ENCODE peak calls at places on chromosomes 3 and 15, in six cellular contexts. One of them, this sample, is unnamed. For H3K4me1, the result is how much of the 10 kb centered on the place peaks cover.

GRCh38 chr3:42803800-42804112 is 534 bp downstream of the HIGD1A start:
- DNase-seq in psoas muscle: no peak
- DNase-seq in mesenchymal stem cell: no peak
- DNase-seq in body of pancreas: no peak
- DNase-seq in ovary: peak
- DNase-seq in IMR-90: no peak
- DNase-seq in this sample: peak

GRCh38 chr3:20023663-20024417 is 11.8 kb upstream of the PP2D1 start:
- DNase-seq in psoas muscle: no peak
- DNase-seq in mesenchymal stem cell: no peak
- DNase-seq in body of pancreas: no peak
- DNase-seq in ovary: no peak
- DNase-seq in IMR-90: no peak
- DNase-seq in this sample: peak

GRCh38 chr3:9791127-9791526 is 1.1 kb downstream of the TADA3 start:
- DNase-seq in psoas muscle: no peak
- DNase-seq in mesenchymal stem cell: no peak
- DNase-seq in body of pancreas: no peak
- DNase-seq in ovary: no peak
- DNase-seq in IMR-90: no peak
- DNase-seq in this sample: no peak

GRCh38 chr3:149438981-149439380 is 35.5 kb upstream of the TM4SF4 start:
- DNase-seq in psoas muscle: no peak
- DNase-seq in mesenchymal stem cell: no peak
- DNase-seq in body of pancreas: no peak
- DNase-seq in ovary: no peak
- DNase-seq in IMR-90: no peak
- DNase-seq in this sample: no peak

GRCh38 chr3:7272203-7272602 is 411.3 kb downstream of the GRM7 start:
- DNase-seq in psoas muscle: no peak
- DNase-seq in mesenchymal stem cell: peak
- DNase-seq in body of pancreas: no peak
- DNase-seq in ovary: no peak
- DNase-seq in IMR-90: no peak
- DNase-seq in this sample: no peak

GRCh38 chr15:68298882-68299381 is 21.4 kb downstream of the FEM1B start:
- DNase-seq in psoas muscle: no peak
- DNase-seq in mesenchymal stem cell: peak
- DNase-seq in body of pancreas: no peak
- DNase-seq in ovary: no peak
- DNase-seq in IMR-90: no peak
- DNase-seq in this sample: no peak

GRCh38 chr3:17931121-17931520 is 188.7 kb upstream of the TBC1D5 start:
- DNase-seq in psoas muscle: no peak
- DNase-seq in mesenchymal stem cell: no peak
- DNase-seq in body of pancreas: no peak
- DNase-seq in ovary: no peak
- DNase-seq in IMR-90: no peak
- DNase-seq in this sample: no peak

GRCh38 chr3:12479919-12480425 is 4.3 kb upstream of the TSEN2 start:
- DNase-seq in psoas muscle: no peak
- DNase-seq in mesenchymal stem cell: peak
- DNase-seq in body of pancreas: peak
- DNase-seq in ovary: no peak
- DNase-seq in IMR-90: peak
- DNase-seq in this sample: peak

GRCh38 chr3:45777111-45777752 is 19.1 kb downstream of the SLC6A20 start:
- DNase-seq in psoas muscle: no peak
- DNase-seq in mesenchymal stem cell: no peak
- DNase-seq in body of pancreas: no peak
- DNase-seq in ovary: no peak
- DNase-seq in IMR-90: no peak
- DNase-seq in this sample: no peak

GRCh38 chr15:75063338-75063737 is 39.9 kb downstream of the PPCDC start:
- DNase-seq in psoas muscle: no peak
- DNase-seq in mesenchymal stem cell: peak
- DNase-seq in body of pancreas: no peak
- DNase-seq in ovary: no peak
- DNase-seq in IMR-90: peak
- DNase-seq in this sample: no peak

GRCh38 chr3:27666708-27667107 is 55.4 kb downstream of the EOMES start:
- DNase-seq in psoas muscle: peak
- DNase-seq in mesenchymal stem cell: peak
- DNase-seq in body of pancreas: peak
- DNase-seq in ovary: peak
- DNase-seq in IMR-90: peak
- DNase-seq in this sample: peak

GRCh38 chr15:92069308-92070244 is 216.1 kb downstream of the SLCO3A1 start:
- DNase-seq in psoas muscle: no peak
- DNase-seq in mesenchymal stem cell: peak
- DNase-seq in body of pancreas: no peak
- DNase-seq in ovary: no peak
- DNase-seq in IMR-90: peak
- DNase-seq in this sample: peak

GRCh38 chr15:80286055-80286454 is 34.0 kb upstream of the CTXND1 start:
- DNase-seq in psoas muscle: no peak
- DNase-seq in mesenchymal stem cell: no peak
- DNase-seq in body of pancreas: no peak
- DNase-seq in ovary: no peak
- DNase-seq in IMR-90: no peak
- DNase-seq in this sample: no peak

GRCh38 chr3:144415492-144415891 is 443.9 kb downstream of the DIPK2A start:
- DNase-seq in psoas muscle: no peak
- DNase-seq in mesenchymal stem cell: peak
- DNase-seq in body of pancreas: no peak
- DNase-seq in ovary: no peak
- DNase-seq in IMR-90: no peak
- DNase-seq in this sample: no peak

GRCh38 chr15:100764778-100765457 is 114.7 kb upstream of the ALDH1A3 start:
- DNase-seq in psoas muscle: peak
- DNase-seq in mesenchymal stem cell: peak
- DNase-seq in body of pancreas: no peak
- DNase-seq in ovary: peak
- DNase-seq in IMR-90: peak
- DNase-seq in this sample: no peak

DNA sequence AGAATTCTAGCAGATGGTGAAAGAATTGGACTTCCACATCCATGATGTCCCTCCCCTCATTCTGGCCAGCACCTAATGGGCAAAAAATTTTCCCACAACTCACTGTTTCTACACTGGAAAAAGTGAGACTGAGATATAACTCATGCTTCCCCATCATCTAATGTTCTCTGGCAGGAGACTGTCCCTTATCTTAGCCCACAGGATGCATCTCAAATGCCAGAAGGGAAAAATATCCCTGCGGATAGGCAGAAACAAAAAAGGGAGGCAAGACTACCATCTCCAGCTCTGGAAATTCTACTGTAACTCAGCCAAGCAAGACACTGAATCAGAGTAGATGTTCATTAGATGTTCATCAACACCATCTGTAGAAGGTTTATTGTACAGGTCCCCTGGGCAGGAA is 58.6 kb downstream of the DLG1 start:
- DNase-seq in psoas muscle: no peak
- DNase-seq in mesenchymal stem cell: no peak
- DNase-seq in body of pancreas: no peak
- DNase-seq in ovary: no peak
- DNase-seq in IMR-90: no peak
- DNase-seq in this sample: no peak
- H3K4me1 ChIP-seq in psoas muscle: under half
- H3K4me1 ChIP-seq in mesenchymal stem cell: under half
- H3K4me1 ChIP-seq in body of pancreas: under half
- H3K4me1 ChIP-seq in ovary: under half
- H3K4me1 ChIP-seq in IMR-90: under half
- H3K4me1 ChIP-seq in this sample: under half

GRCh38 chr15:35308802-35309201 is 223.7 kb upstream of the NANOGP8 start:
- DNase-seq in psoas muscle: no peak
- DNase-seq in mesenchymal stem cell: peak
- DNase-seq in body of pancreas: no peak
- DNase-seq in ovary: no peak
- DNase-seq in IMR-90: peak
- DNase-seq in this sample: peak

GRCh38 chr15:35307676-35308075 is 222.6 kb upstream of the NANOGP8 start:
- DNase-seq in psoas muscle: no peak
- DNase-seq in mesenchymal stem cell: no peak
- DNase-seq in body of pancreas: no peak
- DNase-seq in ovary: no peak
- DNase-seq in IMR-90: no peak
- DNase-seq in this sample: no peak

GRCh38 chr15:35305906-35306305 is 220.8 kb upstream of the NANOGP8 start:
- DNase-seq in psoas muscle: no peak
- DNase-seq in mesenchymal stem cell: peak
- DNase-seq in body of pancreas: no peak
- DNase-seq in ovary: no peak
- DNase-seq in IMR-90: peak
- DNase-seq in this sample: no peak

GRCh38 chr15:35306361-35306981 is 221.4 kb upstream of the NANOGP8 start:
- DNase-seq in psoas muscle: no peak
- DNase-seq in mesenchymal stem cell: peak
- DNase-seq in body of pancreas: no peak
- DNase-seq in ovary: no peak
- DNase-seq in IMR-90: peak
- DNase-seq in this sample: no peak

GRCh38 chr15:35307026-35307425 is 221.9 kb upstream of the NANOGP8 start:
- DNase-seq in psoas muscle: no peak
- DNase-seq in mesenchymal stem cell: no peak
- DNase-seq in body of pancreas: no peak
- DNase-seq in ovary: no peak
- DNase-seq in IMR-90: no peak
- DNase-seq in this sample: no peak
- H3K4me1 ChIP-seq in psoas muscle: under half
- H3K4me1 ChIP-seq in mesenchymal stem cell: under half
- H3K4me1 ChIP-seq in body of pancreas: under half
- H3K4me1 ChIP-seq in ovary: under half
- H3K4me1 ChIP-seq in IMR-90: under half
- H3K4me1 ChIP-seq in this sample: under half

GRCh38 chr3:157130138-157130880 is 29.6 kb downstream of the CCNL1 start:
- DNase-seq in psoas muscle: peak
- DNase-seq in mesenchymal stem cell: peak
- DNase-seq in body of pancreas: no peak
- DNase-seq in ovary: peak
- DNase-seq in IMR-90: peak
- DNase-seq in this sample: peak
- H3K4me1 ChIP-seq in psoas muscle: under half
- H3K4me1 ChIP-seq in mesenchymal stem cell: under half
- H3K4me1 ChIP-seq in body of pancreas: half or more
- H3K4me1 ChIP-seq in ovary: under half
- H3K4me1 ChIP-seq in IMR-90: under half
- H3K4me1 ChIP-seq in this sample: under half

DNA sequence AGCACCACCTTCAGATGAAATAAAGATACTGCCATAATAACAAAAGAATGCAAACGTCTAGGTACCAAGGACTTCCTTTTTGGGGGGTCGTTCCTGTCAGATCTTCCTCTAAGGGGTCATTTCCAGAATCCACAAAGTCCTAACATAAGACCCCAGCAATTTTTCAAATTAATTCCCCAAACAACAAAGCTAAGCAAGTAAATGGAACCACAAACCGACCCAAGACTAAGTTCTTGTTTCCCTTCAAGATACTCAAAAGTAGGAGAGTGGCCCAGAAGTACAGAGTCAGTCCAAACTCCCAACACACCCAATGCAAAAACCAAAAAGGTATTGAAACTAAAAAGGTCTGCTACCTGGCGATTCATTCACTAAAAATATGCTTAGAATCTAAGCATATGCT is 1.2 kb downstream of the RYK start:
- DNase-seq in psoas muscle: no peak
- DNase-seq in mesenchymal stem cell: peak
- DNase-seq in body of pancreas: no peak
- DNase-seq in ovary: no peak
- DNase-seq in IMR-90: no peak
- DNase-seq in this sample: no peak
- H3K4me1 ChIP-seq in psoas muscle: under half
- H3K4me1 ChIP-seq in mesenchymal stem cell: under half
- H3K4me1 ChIP-seq in body of pancreas: under half
- H3K4me1 ChIP-seq in ovary: under half
- H3K4me1 ChIP-seq in IMR-90: under half
- H3K4me1 ChIP-seq in this sample: under half

GRCh38 chr15:51576451-51576850 is 46.1 kb downstream of the DMXL2 start:
- DNase-seq in psoas muscle: no peak
- DNase-seq in mesenchymal stem cell: peak
- DNase-seq in body of pancreas: no peak
- DNase-seq in ovary: no peak
- DNase-seq in IMR-90: no peak
- DNase-seq in this sample: no peak

GRCh38 chr15:51577907-51578306 is 44.7 kb downstream of the DMXL2 start:
- DNase-seq in psoas muscle: no peak
- DNase-seq in mesenchymal stem cell: no peak
- DNase-seq in body of pancreas: no peak
- DNase-seq in ovary: no peak
- DNase-seq in IMR-90: no peak
- DNase-seq in this sample: no peak

GRCh38 chr15:51576911-51577500 is 45.6 kb downstream of the DMXL2 start:
- DNase-seq in psoas muscle: no peak
- DNase-seq in mesenchymal stem cell: peak
- DNase-seq in body of pancreas: no peak
- DNase-seq in ovary: no peak
- DNase-seq in IMR-90: peak
- DNase-seq in this sample: no peak

GRCh38 chr15:51579012-51579411 is 43.6 kb downstream of the DMXL2 start:
- DNase-seq in psoas muscle: no peak
- DNase-seq in mesenchymal stem cell: no peak
- DNase-seq in body of pancreas: no peak
- DNase-seq in ovary: no peak
- DNase-seq in IMR-90: no peak
- DNase-seq in this sample: no peak

DNA sequence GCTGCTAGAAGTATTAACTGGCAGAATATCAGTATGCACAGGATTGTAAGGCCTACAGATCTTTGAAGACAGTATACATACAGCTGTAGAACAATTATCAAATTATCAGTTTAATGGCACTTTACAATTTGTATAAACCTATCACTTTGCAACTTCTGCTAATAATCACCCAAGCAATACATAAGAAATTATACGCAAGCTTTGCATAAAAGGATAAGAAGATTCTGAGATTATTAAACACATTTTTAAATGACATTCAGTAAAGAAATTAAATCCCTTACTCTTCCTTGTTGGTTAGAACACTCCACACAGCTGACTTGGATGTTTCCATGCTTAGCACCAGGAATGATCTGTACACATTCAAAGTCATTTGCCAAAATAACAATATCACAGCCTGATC is 46.8 kb downstream of the DMXL2 start:
- DNase-seq in psoas muscle: no peak
- DNase-seq in mesenchymal stem cell: no peak
- DNase-seq in body of pancreas: no peak
- DNase-seq in ovary: no peak
- DNase-seq in IMR-90: no peak
- DNase-seq in this sample: no peak
- H3K4me1 ChIP-seq in psoas muscle: under half
- H3K4me1 ChIP-seq in mesenchymal stem cell: under half
- H3K4me1 ChIP-seq in body of pancreas: under half
- H3K4me1 ChIP-seq in ovary: under half
- H3K4me1 ChIP-seq in IMR-90: under half
- H3K4me1 ChIP-seq in this sample: under half

This sample was measured in right cardiac atrium.